ENCODE peak calls at places on chromosomes 5 and 9, in seven cellular contexts. One of them, this sample, is unnamed.

GRCh38 chr5:144421411-144421810 is 250.7 kb downstream of the KCTD16 start:
- DNase-seq in neuronal stem cell: no peak
- DNase-seq in H1: no peak
- DNase-seq in trophoblast cell: peak
- DNase-seq in mesendoderm: peak
- DNase-seq in H9: no peak
- DNase-seq in mesenchymal stem cell: peak
- DNase-seq in this sample: no peak

GRCh38 chr9:122954253-122954691 is 13.5 kb downstream of the RABGAP1 start:
- DNase-seq in H9: no peak
- DNase-seq in trophoblast cell: no peak
- DNase-seq in mesenchymal stem cell: no peak
- DNase-seq in H1: no peak
- DNase-seq in neuronal stem cell: no peak
- DNase-seq in mesendoderm: no peak
- DNase-seq in this sample: peak

GRCh38 chr9:114386361-114386885 is 1.4 kb downstream of the AKNA start:
- DNase-seq in mesenchymal stem cell: peak
- DNase-seq in mesendoderm: no peak
- DNase-seq in trophoblast cell: peak
- DNase-seq in H1: no peak
- DNase-seq in neuronal stem cell: no peak
- DNase-seq in H9: no peak
- DNase-seq in this sample: no peak

GRCh38 chr5:132227485-132228240 is at the start of gene P4HA2:
- DNase-seq in trophoblast cell: peak
- DNase-seq in mesenchymal stem cell: peak
- DNase-seq in H9: peak
- DNase-seq in mesendoderm: peak
- DNase-seq in H1: peak
- DNase-seq in neuronal stem cell: peak
- DNase-seq in this sample: peak

GRCh38 chr5:116135344-116135743 is 50.5 kb downstream of the COMMD10 start:
- DNase-seq in trophoblast cell: no peak
- DNase-seq in mesenchymal stem cell: no peak
- DNase-seq in H9: no peak
- DNase-seq in neuronal stem cell: no peak
- DNase-seq in mesendoderm: no peak
- DNase-seq in H1: no peak
- DNase-seq in this sample: no peak

GRCh38 chr9:128244443-128245226 is 31.2 kb downstream of the GOLGA2 start:
- DNase-seq in mesenchymal stem cell: peak
- DNase-seq in H1: no peak
- DNase-seq in mesendoderm: peak
- DNase-seq in H9: peak
- DNase-seq in trophoblast cell: no peak
- DNase-seq in neuronal stem cell: no peak
- DNase-seq in this sample: peak

GRCh38 chr5:135016926-135017325 is 17.1 kb downstream of the PITX1 start:
- DNase-seq in trophoblast cell: no peak
- DNase-seq in mesendoderm: no peak
- DNase-seq in neuronal stem cell: no peak
- DNase-seq in mesenchymal stem cell: no peak
- DNase-seq in H1: no peak
- DNase-seq in H9: peak
- DNase-seq in this sample: no peak

GRCh38 chr9:35662437-35662836 is 2.6 kb downstream of the ARHGEF39 start:
- DNase-seq in trophoblast cell: no peak
- DNase-seq in H9: no peak
- DNase-seq in mesendoderm: no peak
- DNase-seq in mesenchymal stem cell: no peak
- DNase-seq in neuronal stem cell: no peak
- DNase-seq in H1: no peak
- DNase-seq in this sample: no peak

GRCh38 chr9:38339087-38339486 is 53.4 kb upstream of the ALDH1B1 start:
- DNase-seq in mesenchymal stem cell: peak
- DNase-seq in neuronal stem cell: no peak
- DNase-seq in H1: no peak
- DNase-seq in mesendoderm: no peak
- DNase-seq in trophoblast cell: no peak
- DNase-seq in H9: no peak
- DNase-seq in this sample: peak

GRCh38 chr5:673140-673836 is 19.9 kb downstream of the TPPP start:
- DNase-seq in H9: peak
- DNase-seq in mesenchymal stem cell: no peak
- DNase-seq in mesendoderm: peak
- DNase-seq in trophoblast cell: no peak
- DNase-seq in neuronal stem cell: no peak
- DNase-seq in H1: no peak
- DNase-seq in this sample: no peak

GRCh38 chr5:75389430-75389829 is 52.4 kb downstream of the HMGCR start:
- DNase-seq in mesenchymal stem cell: no peak
- DNase-seq in H9: no peak
- DNase-seq in trophoblast cell: no peak
- DNase-seq in neuronal stem cell: no peak
- DNase-seq in H1: no peak
- DNase-seq in mesendoderm: no peak
- DNase-seq in this sample: no peak

GRCh38 chr5:161286066-161286655 is 260.4 kb downstream of the GABRB2 start:
- DNase-seq in mesenchymal stem cell: no peak
- DNase-seq in trophoblast cell: no peak
- DNase-seq in H1: no peak
- DNase-seq in neuronal stem cell: no peak
- DNase-seq in H9: no peak
- DNase-seq in mesendoderm: no peak
- DNase-seq in this sample: no peak

GRCh38 chr5:82396396-82396795 is 118.2 kb upstream of the RPS23 start:
- DNase-seq in H9: no peak
- DNase-seq in trophoblast cell: no peak
- DNase-seq in mesendoderm: no peak
- DNase-seq in mesenchymal stem cell: no peak
- DNase-seq in H1: no peak
- DNase-seq in neuronal stem cell: no peak
- DNase-seq in this sample: peak

GRCh38 chr5:86979801-86980510 is 287.7 kb upstream of the RASA1 start:
- DNase-seq in mesenchymal stem cell: peak
- DNase-seq in H9: no peak
- DNase-seq in H1: no peak
- DNase-seq in neuronal stem cell: no peak
- DNase-seq in mesendoderm: peak
- DNase-seq in trophoblast cell: peak
- DNase-seq in this sample: peak

GRCh38 chr5:137752873-137753226 is 1.3 kb downstream of the HNRNPA0 start:
- DNase-seq in mesendoderm: peak
- DNase-seq in H1: no peak
- DNase-seq in trophoblast cell: peak
- DNase-seq in mesenchymal stem cell: peak
- DNase-seq in H9: peak
- DNase-seq in neuronal stem cell: no peak
- DNase-seq in this sample: no peak

GRCh38 chr5:14946813-14947640 is 75.4 kb upstream of the ANKH start:
- DNase-seq in mesenchymal stem cell: peak
- DNase-seq in mesendoderm: peak
- DNase-seq in neuronal stem cell: no peak
- DNase-seq in trophoblast cell: peak
- DNase-seq in H1: no peak
- DNase-seq in H9: no peak
- DNase-seq in this sample: no peak

GRCh38 chr9:138098116-138098907 is 220.7 kb downstream of the CACNA1B start:
- DNase-seq in H1: no peak
- DNase-seq in mesendoderm: no peak
- DNase-seq in trophoblast cell: no peak
- DNase-seq in H9: peak
- DNase-seq in neuronal stem cell: no peak
- DNase-seq in mesenchymal stem cell: no peak
- DNase-seq in this sample: no peak

GRCh38 chr5:62306494-62307363 is 723 bp downstream of the KIF2A start:
- DNase-seq in H9: peak
- DNase-seq in mesenchymal stem cell: peak
- DNase-seq in neuronal stem cell: no peak
- DNase-seq in H1: no peak
- DNase-seq in mesendoderm: peak
- DNase-seq in trophoblast cell: peak
- DNase-seq in this sample: peak

GRCh38 chr5:137341831-137342230 is 157.3 kb downstream of the SPOCK1 start:
- DNase-seq in H1: no peak
- DNase-seq in neuronal stem cell: no peak
- DNase-seq in mesendoderm: no peak
- DNase-seq in H9: no peak
- DNase-seq in trophoblast cell: no peak
- DNase-seq in mesenchymal stem cell: no peak
- DNase-seq in this sample: no peak

DNA sequence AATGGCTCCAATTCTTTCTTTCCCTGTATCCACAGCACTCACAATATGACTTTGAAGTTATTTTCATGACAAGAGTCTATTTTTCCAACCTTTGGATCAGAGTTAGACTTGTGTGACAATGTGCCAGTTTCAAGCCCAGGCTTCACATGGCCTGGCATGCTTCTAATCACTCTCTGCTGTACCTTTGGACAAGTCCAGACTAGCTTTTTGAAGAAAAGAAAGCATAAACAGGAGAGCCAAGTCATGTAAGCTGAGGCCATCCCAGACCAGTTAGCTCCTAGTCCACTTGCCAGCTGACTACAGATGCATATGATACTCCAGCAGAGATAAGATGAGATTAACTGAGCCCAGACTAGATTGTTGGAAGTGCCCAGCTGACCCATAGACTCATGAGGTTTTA is 513.6 kb upstream of the C9orf72 start:
- DNase-seq in mesenchymal stem cell: no peak
- DNase-seq in neuronal stem cell: no peak
- DNase-seq in mesendoderm: no peak
- DNase-seq in H9: no peak
- DNase-seq in trophoblast cell: no peak
- DNase-seq in H1: no peak
- DNase-seq in this sample: no peak
- H2AK5ac ChIP-seq in mesenchymal stem cell: no peak
- H2AK5ac ChIP-seq in neuronal stem cell: no peak
- H2AK5ac ChIP-seq in mesendoderm: no peak
- H2AK5ac ChIP-seq in H9: no peak
- H2AK5ac ChIP-seq in trophoblast cell: no peak
- H2AK5ac ChIP-seq in H1: no peak
- H2AK5ac ChIP-seq in this sample: no peak

GRCh38 chr5:9780501-9780900 is 150.3 kb upstream of the TAS2R1 start:
- DNase-seq in neuronal stem cell: no peak
- DNase-seq in H9: no peak
- DNase-seq in mesendoderm: no peak
- DNase-seq in mesenchymal stem cell: no peak
- DNase-seq in trophoblast cell: no peak
- DNase-seq in H1: no peak
- DNase-seq in this sample: no peak

GRCh38 chr5:9781275-9781674 is 151.1 kb upstream of the TAS2R1 start:
- DNase-seq in mesendoderm: no peak
- DNase-seq in H9: no peak
- DNase-seq in H1: no peak
- DNase-seq in trophoblast cell: no peak
- DNase-seq in neuronal stem cell: no peak
- DNase-seq in mesenchymal stem cell: no peak
- DNase-seq in this sample: no peak

GRCh38 chr5:9784231-9784630 is 154.1 kb upstream of the TAS2R1 start:
- DNase-seq in mesendoderm: no peak
- DNase-seq in H1: no peak
- DNase-seq in H9: no peak
- DNase-seq in trophoblast cell: no peak
- DNase-seq in neuronal stem cell: no peak
- DNase-seq in mesenchymal stem cell: no peak
- DNase-seq in this sample: no peak

GRCh38 chr5:9782806-9783560 is 152.8 kb upstream of the TAS2R1 start:
- DNase-seq in mesendoderm: peak
- DNase-seq in mesenchymal stem cell: peak
- DNase-seq in neuronal stem cell: no peak
- DNase-seq in trophoblast cell: no peak
- DNase-seq in H9: no peak
- DNase-seq in H1: no peak
- DNase-seq in this sample: peak

DNA sequence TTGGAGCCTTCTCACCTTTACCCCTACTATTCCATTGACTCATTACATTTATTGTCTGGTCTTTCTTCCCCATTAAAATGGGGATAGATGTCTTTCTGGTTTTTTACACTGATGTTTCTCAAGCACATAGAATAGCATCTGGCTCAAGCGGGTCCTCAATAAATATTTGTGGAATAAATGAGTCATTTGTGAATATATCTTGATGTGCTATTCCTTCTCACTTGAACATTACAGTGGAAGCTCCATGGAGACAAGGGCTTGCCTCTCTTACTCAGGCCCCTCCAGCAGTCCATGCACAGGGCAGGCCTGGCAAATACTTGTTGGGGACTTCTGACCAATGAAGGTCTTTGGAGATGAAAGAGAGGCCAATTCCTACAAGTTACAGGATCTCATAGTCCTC is 151.7 kb upstream of the TAS2R1 start:
- DNase-seq in H1: no peak
- DNase-seq in mesendoderm: no peak
- DNase-seq in trophoblast cell: no peak
- DNase-seq in mesenchymal stem cell: peak
- DNase-seq in neuronal stem cell: no peak
- DNase-seq in H9: no peak
- DNase-seq in this sample: peak
- H2BK5ac ChIP-seq in H1: no peak
- H2BK5ac ChIP-seq in mesendoderm: no peak
- H2BK5ac ChIP-seq in trophoblast cell: peak
- H2BK5ac ChIP-seq in mesenchymal stem cell: no peak
- H2BK5ac ChIP-seq in neuronal stem cell: no peak
- H2BK5ac ChIP-seq in H9: no peak
- H2BK5ac ChIP-seq in this sample: peak

DNA sequence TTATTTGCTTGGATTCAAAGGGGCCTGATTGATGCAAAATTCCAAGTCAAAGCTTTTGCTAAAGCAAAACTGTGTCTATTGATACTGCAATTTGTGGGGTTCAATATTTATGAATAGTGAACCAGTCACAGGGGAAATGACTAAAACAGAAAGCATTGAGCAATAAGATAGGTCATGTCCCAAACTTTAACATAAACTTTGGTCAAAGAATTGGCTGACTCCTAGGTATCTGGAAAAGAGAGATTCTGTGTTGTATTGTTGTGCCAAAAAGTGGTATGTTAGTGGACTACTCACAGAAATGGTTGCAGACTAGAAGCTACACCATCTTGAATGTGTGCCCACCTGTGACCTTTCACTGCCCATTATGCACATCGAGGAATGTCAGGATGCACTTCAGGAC is 585.5 kb upstream of the RGMB start:
- DNase-seq in mesendoderm: no peak
- DNase-seq in neuronal stem cell: no peak
- DNase-seq in H1: no peak
- DNase-seq in mesenchymal stem cell: peak
- DNase-seq in trophoblast cell: no peak
- DNase-seq in H9: no peak
- DNase-seq in this sample: peak
- H2AK5ac ChIP-seq in mesendoderm: no peak
- H2AK5ac ChIP-seq in neuronal stem cell: no peak
- H2AK5ac ChIP-seq in H1: no peak
- H2AK5ac ChIP-seq in mesenchymal stem cell: no peak
- H2AK5ac ChIP-seq in trophoblast cell: no peak
- H2AK5ac ChIP-seq in H9: no peak
- H2AK5ac ChIP-seq in this sample: no peak

DNA sequence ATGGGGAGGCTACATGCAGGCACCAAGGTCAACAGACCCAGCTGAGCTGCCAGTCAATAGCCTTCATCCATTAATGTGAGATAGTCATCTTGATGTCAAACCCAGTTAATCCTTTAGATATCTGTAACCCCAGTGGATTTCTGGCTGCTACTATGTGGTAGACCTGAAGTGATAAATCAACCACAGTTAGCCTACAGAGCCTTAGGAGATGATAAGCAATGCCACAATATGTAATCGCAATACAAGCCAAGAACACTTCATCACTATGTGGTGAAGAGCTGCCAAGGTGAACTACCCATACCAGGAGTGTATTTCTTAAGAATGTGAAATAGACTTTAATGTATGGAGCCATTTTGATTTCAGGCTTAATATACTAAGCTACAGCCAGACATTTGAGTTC is 1175.5 kb downstream of the DTWD2 start:
- DNase-seq in trophoblast cell: no peak
- DNase-seq in neuronal stem cell: no peak
- DNase-seq in H1: no peak
- DNase-seq in mesenchymal stem cell: no peak
- DNase-seq in H9: no peak
- DNase-seq in mesendoderm: peak
- DNase-seq in this sample: no peak
- H2BK5ac ChIP-seq in trophoblast cell: no peak
- H2BK5ac ChIP-seq in neuronal stem cell: no peak
- H2BK5ac ChIP-seq in H1: no peak
- H2BK5ac ChIP-seq in mesenchymal stem cell: no peak
- H2BK5ac ChIP-seq in H9: no peak
- H2BK5ac ChIP-seq in mesendoderm: no peak
- H2BK5ac ChIP-seq in this sample: no peak